ENCODE peak calls at places on chromosomes 11 and 22, in five cellular contexts. Y, X, Q, N and F are unnamed samples.

GRCh38 chr11:126317681-126318641 is 14.1 kb downstream of the DCPS start:
- DNase-seq in N (no peak), Y (no peak), X (no peak), Q (no peak), F (no peak)

GRCh38 chr22:48937032-48937639 is 890.5 kb downstream of the BRD1 start:
- DNase-seq in N (no peak), Y (no peak), Q (no peak), X (no peak), F (no peak)

GRCh38 chr11:66958232-66958955 is at the start of gene PC:
- DNase-seq in Q (peak), N (peak), X (peak), Y (peak), F (peak)

GRCh38 chr22:37650463-37651136 is 7.9 kb upstream of the PDXP start:
- DNase-seq in Q (no peak), N (no peak), X (no peak), Y (no peak), F (no peak)

GRCh38 chr11:59186130-59186594 is 14.2 kb downstream of the DTX4 start:
- DNase-seq in Y (no peak), Q (no peak), N (peak), X (peak), F (no peak)

GRCh38 chr11:67082071-67082791 is 25.6 kb downstream of the RHOD start:
- DNase-seq in Q (no peak), Y (no peak), N (peak), X (no peak), F (no peak)

GRCh38 chr22:37239336-37240239 is 4.5 kb downstream of the RAC2 start:
- DNase-seq in N (no peak), Y (no peak), X (no peak), Q (no peak), F (no peak)

GRCh38 chr22:48968201-48968959 is 859.3 kb downstream of the BRD1 start:
- DNase-seq in Y (no peak), N (peak), Q (no peak), X (no peak), F (no peak)

GRCh38 chr11:115425243-115425642 is 79.0 kb downstream of the CADM1 start:
- DNase-seq in N (no peak), X (no peak), Q (no peak), Y (no peak), F (no peak)

GRCh38 chr11:9726313-9727022 is 62.6 kb downstream of the SWAP70 start:
- DNase-seq in X (no peak), N (no peak), Q (no peak), Y (no peak), F (no peak)

GRCh38 chr11:115607621-115608191 is 103.5 kb upstream of the CADM1 start:
- DNase-seq in X (no peak), N (peak), Y (no peak), Q (no peak), F (no peak)

GRCh38 chr11:35367491-35367890 is 51.9 kb downstream of the SLC1A2 start:
- DNase-seq in N (no peak), Y (no peak), X (no peak), Q (no peak), F (no peak)

GRCh38 chr11:88340366-88340930 is 2.9 kb upstream of the CTSC start:
- DNase-seq in N (no peak), Q (no peak), X (no peak), Y (no peak), F (no peak)

GRCh38 chr22:19879996-19880785 is 25.5 kb upstream of the GNB1L start:
- DNase-seq in N (no peak), X (no peak), Q (no peak), Y (no peak), F (no peak)

GRCh38 chr22:38724176-38724575 is 18.4 kb downstream of the GTPBP1 start:
- DNase-seq in X (no peak), Y (no peak), Q (no peak), N (no peak), F (no peak)